ENCODE peak calls at places on chromosome 2, in eight cellular contexts. One of them, this sample, is unnamed.

GRCh38 chr2:195734395-195734794 is 77.4 kb downstream of the SLC39A10 start:
- DNase-seq in spleen: no peak
- DNase-seq in heart left ventricle: no peak
- DNase-seq in stomach: no peak
- DNase-seq in A549: no peak
- DNase-seq in upper lobe of left lung: no peak
- DNase-seq in adrenal gland: no peak
- DNase-seq in sigmoid colon: no peak
- DNase-seq in this sample: no peak

GRCh38 chr2:85541262-85541661 is 2.3 kb downstream of the MAT2A start:
- DNase-seq in spleen: no peak
- DNase-seq in heart left ventricle: no peak
- DNase-seq in stomach: no peak
- DNase-seq in A549: no peak
- DNase-seq in upper lobe of left lung: no peak
- DNase-seq in adrenal gland: no peak
- DNase-seq in sigmoid colon: no peak
- DNase-seq in this sample: no peak

GRCh38 chr2:112646791-112647720 is 1.3 kb downstream of the SLC20A1 start:
- DNase-seq in spleen: no peak
- DNase-seq in heart left ventricle: no peak
- DNase-seq in stomach: no peak
- DNase-seq in A549: peak; percentile 32
- DNase-seq in upper lobe of left lung: no peak
- DNase-seq in adrenal gland: peak; percentile 21
- DNase-seq in sigmoid colon: peak; percentile 33
- DNase-seq in this sample: no peak

GRCh38 chr2:187875836-187876235 is 321.6 kb upstream of the TFPI start:
- DNase-seq in spleen: no peak
- DNase-seq in heart left ventricle: no peak
- DNase-seq in stomach: no peak
- DNase-seq in A549: no peak
- DNase-seq in upper lobe of left lung: peak; percentile 25
- DNase-seq in adrenal gland: no peak
- DNase-seq in sigmoid colon: no peak
- DNase-seq in this sample: no peak

GRCh38 chr2:148458171-148458570 is 186.4 kb upstream of the EPC2 start:
- DNase-seq in spleen: no peak
- DNase-seq in heart left ventricle: no peak
- DNase-seq in stomach: no peak
- DNase-seq in A549: no peak
- DNase-seq in upper lobe of left lung: no peak
- DNase-seq in adrenal gland: no peak
- DNase-seq in sigmoid colon: no peak
- DNase-seq in this sample: no peak

GRCh38 chr2:30611572-30611971 is 164.5 kb downstream of the LCLAT1 start:
- DNase-seq in spleen: no peak
- DNase-seq in heart left ventricle: no peak
- DNase-seq in stomach: no peak
- DNase-seq in A549: no peak
- DNase-seq in upper lobe of left lung: no peak
- DNase-seq in adrenal gland: no peak
- DNase-seq in sigmoid colon: no peak
- DNase-seq in this sample: no peak

GRCh38 chr2:26809876-26810577 is 24.2 kb downstream of the CENPA start:
- DNase-seq in spleen: no peak
- DNase-seq in heart left ventricle: no peak
- DNase-seq in stomach: no peak
- DNase-seq in A549: no peak
- DNase-seq in upper lobe of left lung: no peak
- DNase-seq in adrenal gland: no peak
- DNase-seq in sigmoid colon: no peak
- DNase-seq in this sample: no peak

GRCh38 chr2:1625281-1626001 is 118.9 kb downstream of the PXDN start:
- DNase-seq in spleen: peak; percentile 54
- DNase-seq in heart left ventricle: peak; percentile 64
- DNase-seq in stomach: no peak
- DNase-seq in A549: no peak
- DNase-seq in upper lobe of left lung: peak; percentile 83
- DNase-seq in adrenal gland: no peak
- DNase-seq in sigmoid colon: peak; percentile 81
- DNase-seq in this sample: peak; percentile 81

GRCh38 chr2:155062250-155062985 is 363.9 kb downstream of the KCNJ3 start:
- DNase-seq in spleen: no peak
- DNase-seq in heart left ventricle: no peak
- DNase-seq in stomach: no peak
- DNase-seq in A549: no peak
- DNase-seq in upper lobe of left lung: no peak
- DNase-seq in adrenal gland: no peak
- DNase-seq in sigmoid colon: no peak
- DNase-seq in this sample: no peak

GRCh38 chr2:14420851-14421250 is 211.7 kb upstream of the LRATD1 start:
- DNase-seq in spleen: no peak
- DNase-seq in heart left ventricle: no peak
- DNase-seq in stomach: no peak
- DNase-seq in A549: no peak
- DNase-seq in upper lobe of left lung: no peak
- DNase-seq in adrenal gland: no peak
- DNase-seq in sigmoid colon: no peak
- DNase-seq in this sample: no peak

GRCh38 chr2:219687266-219687665 is 59.8 kb downstream of the SLC4A3 start:
- DNase-seq in spleen: no peak
- DNase-seq in heart left ventricle: no peak
- DNase-seq in stomach: no peak
- DNase-seq in A549: no peak
- DNase-seq in upper lobe of left lung: no peak
- DNase-seq in adrenal gland: no peak
- DNase-seq in sigmoid colon: no peak
- DNase-seq in this sample: no peak

GRCh38 chr2:219688560-219689445 is 61.4 kb downstream of the SLC4A3 start:
- DNase-seq in spleen: no peak
- DNase-seq in heart left ventricle: peak; percentile 34
- DNase-seq in stomach: no peak
- DNase-seq in A549: no peak
- DNase-seq in upper lobe of left lung: no peak
- DNase-seq in adrenal gland: peak; percentile 30
- DNase-seq in sigmoid colon: no peak
- DNase-seq in this sample: no peak

GRCh38 chr2:219681301-219682290 is 54.2 kb downstream of the SLC4A3 start:
- DNase-seq in spleen: no peak
- DNase-seq in heart left ventricle: no peak
- DNase-seq in stomach: no peak
- DNase-seq in A549: no peak
- DNase-seq in upper lobe of left lung: no peak
- DNase-seq in adrenal gland: no peak
- DNase-seq in sigmoid colon: no peak
- DNase-seq in this sample: no peak

GRCh38 chr2:219687882-219688559 is 60.6 kb downstream of the SLC4A3 start:
- DNase-seq in spleen: no peak
- DNase-seq in heart left ventricle: no peak
- DNase-seq in stomach: no peak
- DNase-seq in A549: no peak
- DNase-seq in upper lobe of left lung: no peak
- DNase-seq in adrenal gland: no peak
- DNase-seq in sigmoid colon: no peak
- DNase-seq in this sample: no peak

GRCh38 chr2:219684721-219685689 is 57.6 kb downstream of the SLC4A3 start:
- DNase-seq in spleen: peak; percentile 84
- DNase-seq in heart left ventricle: peak; percentile 50
- DNase-seq in stomach: peak; percentile 73
- DNase-seq in A549: no peak
- DNase-seq in upper lobe of left lung: peak; percentile 65
- DNase-seq in adrenal gland: peak; percentile 56
- DNase-seq in sigmoid colon: peak; percentile 83
- DNase-seq in this sample: peak; percentile 92
- TF ChIP-seq POLR2A in spleen: no peak
- TF ChIP-seq POLR2A in heart left ventricle: no peak
- TF ChIP-seq POLR2A in stomach: no peak
- TF ChIP-seq POLR2A in A549: no peak
- TF ChIP-seq POLR2A in upper lobe of left lung: no peak
- TF ChIP-seq POLR2A in adrenal gland: no peak
- TF ChIP-seq POLR2A in sigmoid colon: no peak
- TF ChIP-seq POLR2A in this sample: no peak

DNA sequence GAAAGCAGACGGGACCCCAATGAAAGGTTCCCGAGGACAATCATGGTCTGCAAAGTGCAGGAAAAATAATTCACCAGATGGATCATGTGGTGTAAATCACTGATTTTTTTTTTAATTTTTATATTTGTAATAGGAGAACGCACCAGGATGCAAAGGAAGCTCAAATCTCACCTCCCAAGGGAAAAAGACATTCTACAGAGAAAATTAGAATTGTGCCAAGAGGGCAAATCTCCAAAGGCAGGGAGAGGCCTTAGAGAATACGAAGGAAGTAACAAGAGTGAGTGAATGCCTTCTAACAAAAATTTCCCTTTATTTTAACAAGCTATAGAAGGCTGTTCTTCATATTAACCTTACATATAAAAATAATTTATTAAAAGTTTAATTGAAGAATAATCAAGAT is 90.9 kb downstream of the ANKRD44 start:
- DNase-seq in spleen: no peak
- DNase-seq in heart left ventricle: no peak
- DNase-seq in stomach: no peak
- DNase-seq in A549: no peak
- DNase-seq in upper lobe of left lung: no peak
- DNase-seq in adrenal gland: no peak
- DNase-seq in sigmoid colon: no peak
- DNase-seq in this sample: no peak
- H3K27ac ChIP-seq in spleen: no peak overlapping the region
- H3K27ac ChIP-seq in heart left ventricle: no peak overlapping the region
- H3K27ac ChIP-seq in stomach: no peak overlapping the region
- H3K27ac ChIP-seq in A549: no peak overlapping the region
- H3K27ac ChIP-seq in upper lobe of left lung: no peak overlapping the region
- H3K27ac ChIP-seq in adrenal gland: no peak overlapping the region
- H3K27ac ChIP-seq in sigmoid colon: no peak overlapping the region
- H3K27ac ChIP-seq in this sample: no peak overlapping the region

GRCh38 chr2:234490239-234491074 is 6.4 kb downstream of the ARL4C start:
- DNase-seq in spleen: no peak
- DNase-seq in heart left ventricle: no peak
- DNase-seq in stomach: no peak
- DNase-seq in A549: no peak
- DNase-seq in upper lobe of left lung: no peak
- DNase-seq in adrenal gland: no peak
- DNase-seq in sigmoid colon: no peak
- DNase-seq in this sample: no peak

GRCh38 chr2:234493117-234493516 is 3.8 kb downstream of the ARL4C start:
- DNase-seq in spleen: no peak
- DNase-seq in heart left ventricle: no peak
- DNase-seq in stomach: no peak
- DNase-seq in A549: no peak
- DNase-seq in upper lobe of left lung: no peak
- DNase-seq in adrenal gland: no peak
- DNase-seq in sigmoid colon: peak; percentile 26
- DNase-seq in this sample: no peak

GRCh38 chr2:234491897-234492296 is 5.0 kb downstream of the ARL4C start:
- DNase-seq in spleen: no peak
- DNase-seq in heart left ventricle: no peak
- DNase-seq in stomach: no peak
- DNase-seq in A549: no peak
- DNase-seq in upper lobe of left lung: no peak
- DNase-seq in adrenal gland: no peak
- DNase-seq in sigmoid colon: no peak
- DNase-seq in this sample: no peak

GRCh38 chr2:234492687-234493086 is 4.2 kb downstream of the ARL4C start:
- DNase-seq in spleen: no peak
- DNase-seq in heart left ventricle: no peak
- DNase-seq in stomach: no peak
- DNase-seq in A549: no peak
- DNase-seq in upper lobe of left lung: no peak
- DNase-seq in adrenal gland: no peak
- DNase-seq in sigmoid colon: no peak
- DNase-seq in this sample: no peak

DNA sequence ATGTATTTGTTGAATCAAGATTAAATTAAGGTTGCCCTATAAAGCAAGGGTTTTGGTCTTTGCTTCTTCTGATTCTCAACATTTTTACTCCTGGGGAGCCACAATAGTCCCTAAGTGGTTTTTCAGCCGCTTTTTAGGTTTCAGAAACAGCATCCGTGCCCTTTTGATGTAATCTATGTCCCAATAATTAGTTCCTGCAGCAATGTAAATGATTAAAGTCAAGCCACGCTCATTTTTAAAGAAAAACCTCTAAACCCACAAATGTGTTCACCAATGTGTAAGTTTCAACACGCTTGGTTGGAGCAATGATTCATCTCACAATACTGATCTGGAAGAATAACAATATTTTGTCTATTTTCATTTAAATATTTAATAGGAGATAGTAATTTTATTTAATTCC is 5.6 kb downstream of the ARL4C start:
- DNase-seq in spleen: no peak
- DNase-seq in heart left ventricle: no peak
- DNase-seq in stomach: no peak
- DNase-seq in A549: no peak
- DNase-seq in upper lobe of left lung: no peak
- DNase-seq in adrenal gland: no peak
- DNase-seq in sigmoid colon: no peak
- DNase-seq in this sample: no peak
- H3K4me3 ChIP-seq in spleen: no peak overlapping the region
- H3K4me3 ChIP-seq in heart left ventricle: no peak overlapping the region
- H3K4me3 ChIP-seq in stomach: no peak overlapping the region
- H3K4me3 ChIP-seq in A549: no peak overlapping the region
- H3K4me3 ChIP-seq in upper lobe of left lung: no peak overlapping the region
- H3K4me3 ChIP-seq in adrenal gland: no peak overlapping the region
- H3K4me3 ChIP-seq in sigmoid colon: no peak overlapping the region
- H3K4me3 ChIP-seq in this sample: no peak overlapping the region

DNA sequence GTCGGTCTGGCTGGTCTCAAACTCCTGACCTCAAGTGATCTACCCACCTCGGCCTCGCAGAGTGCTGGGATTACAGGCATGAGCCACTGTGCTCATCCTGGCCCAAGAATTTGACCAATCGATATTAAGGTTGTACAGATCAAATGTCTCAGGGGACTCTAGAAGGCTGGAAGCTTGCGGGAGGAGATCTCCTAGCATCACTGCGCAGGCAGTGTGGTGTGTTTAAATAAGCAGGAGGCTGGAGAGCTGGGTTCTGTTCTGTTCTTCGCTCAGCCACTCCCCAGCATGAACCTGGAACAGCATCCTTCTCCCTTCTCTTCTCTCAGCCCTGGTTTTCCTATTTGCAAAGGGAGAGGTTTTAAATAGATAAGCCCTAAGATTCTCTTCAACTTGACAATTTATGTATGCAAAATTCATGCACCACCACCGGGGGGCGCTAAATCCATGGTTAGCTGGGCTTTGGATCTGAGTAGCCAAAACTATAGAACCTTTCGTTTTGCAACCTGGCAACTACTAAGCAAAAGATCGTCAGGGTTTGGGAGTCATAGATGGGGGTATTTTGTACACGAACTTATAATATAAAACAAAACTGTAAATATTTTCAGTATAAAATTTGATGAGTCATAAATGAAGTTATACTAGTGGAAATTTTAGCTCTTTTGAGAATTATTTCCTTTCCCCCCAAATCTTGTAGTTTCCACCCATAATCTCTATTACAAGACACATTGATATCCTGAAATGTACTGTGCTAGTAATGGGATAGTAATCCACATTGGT is 60.6 kb downstream of the SLC16A14 start:
- DNase-seq in spleen: peak; percentile 93
- DNase-seq in heart left ventricle: peak; percentile 77
- DNase-seq in stomach: peak; percentile 87
- DNase-seq in A549: peak; percentile 66
- DNase-seq in upper lobe of left lung: no peak
- DNase-seq in adrenal gland: peak; percentile 93
- DNase-seq in sigmoid colon: peak; percentile 82
- DNase-seq in this sample: peak; percentile 78
- TF ChIP-seq POLR2A in spleen: no peak
- TF ChIP-seq POLR2A in heart left ventricle: no peak
- TF ChIP-seq POLR2A in stomach: no peak
- TF ChIP-seq POLR2A in A549: no peak
- TF ChIP-seq POLR2A in upper lobe of left lung: no peak
- TF ChIP-seq POLR2A in adrenal gland: no peak
- TF ChIP-seq POLR2A in sigmoid colon: no peak
- TF ChIP-seq POLR2A in this sample: no peak

GRCh38 chr2:39606585-39606984 is 59.1 kb upstream of the TMEM178A start:
- DNase-seq in spleen: no peak
- DNase-seq in heart left ventricle: no peak
- DNase-seq in stomach: no peak
- DNase-seq in A549: no peak
- DNase-seq in upper lobe of left lung: no peak
- DNase-seq in adrenal gland: no peak
- DNase-seq in sigmoid colon: no peak
- DNase-seq in this sample: no peak
- H3K27ac ChIP-seq in spleen: no peak overlapping the region
- H3K27ac ChIP-seq in heart left ventricle: no peak overlapping the region
- H3K27ac ChIP-seq in stomach: no peak overlapping the region
- H3K27ac ChIP-seq in A549: no peak overlapping the region
- H3K27ac ChIP-seq in upper lobe of left lung: no peak overlapping the region
- H3K27ac ChIP-seq in adrenal gland: no peak overlapping the region
- H3K27ac ChIP-seq in sigmoid colon: no peak overlapping the region
- H3K27ac ChIP-seq in this sample: no peak overlapping the region

This sample was measured in breast epithelium.